ENCODE peak calls at places on chromosome 4, in nine cellular contexts. One of them, this sample, is unnamed.

GRCh38 chr4:122703868-122704267 is 28.6 kb upstream of the BBS12 start:
- DNase-seq in A549: no peak
- DNase-seq in colonic mucosa: no peak
- DNase-seq in H9: no peak
- DNase-seq in right atrium auricular region: no peak
- DNase-seq in RWPE1: no peak
- DNase-seq in CD8-positive, alpha-beta T cell: no peak
- DNase-seq in effector memory CD4-positive, alpha-beta T cell: no peak
- DNase-seq in aorta: no peak
- DNase-seq in this sample: peak

GRCh38 chr4:7414736-7415510 is 19.8 kb downstream of the PSAPL1 start:
- DNase-seq in A549: no peak
- DNase-seq in colonic mucosa: no peak
- DNase-seq in H9: peak
- DNase-seq in right atrium auricular region: no peak
- DNase-seq in RWPE1: no peak
- DNase-seq in CD8-positive, alpha-beta T cell: no peak
- DNase-seq in effector memory CD4-positive, alpha-beta T cell: no peak
- DNase-seq in aorta: no peak
- DNase-seq in this sample: no peak

GRCh38 chr4:100519205-100519604 is 1.4 kb upstream of the EMCN start:
- DNase-seq in A549: no peak
- DNase-seq in colonic mucosa: no peak
- DNase-seq in H9: no peak
- DNase-seq in right atrium auricular region: no peak
- DNase-seq in RWPE1: no peak
- DNase-seq in CD8-positive, alpha-beta T cell: no peak
- DNase-seq in effector memory CD4-positive, alpha-beta T cell: no peak
- DNase-seq in aorta: no peak
- DNase-seq in this sample: peak

GRCh38 chr4:67614186-67614585 is 55.7 kb downstream of the STAP1 start:
- DNase-seq in A549: no peak
- DNase-seq in colonic mucosa: no peak
- DNase-seq in H9: no peak
- DNase-seq in right atrium auricular region: no peak
- DNase-seq in RWPE1: no peak
- DNase-seq in CD8-positive, alpha-beta T cell: no peak
- DNase-seq in effector memory CD4-positive, alpha-beta T cell: no peak
- DNase-seq in aorta: no peak
- DNase-seq in this sample: no peak

GRCh38 chr4:127229866-127230608 is 402.7 kb upstream of the INTU start:
- DNase-seq in A549: no peak
- DNase-seq in colonic mucosa: no peak
- DNase-seq in H9: no peak
- DNase-seq in right atrium auricular region: no peak
- DNase-seq in RWPE1: no peak
- DNase-seq in CD8-positive, alpha-beta T cell: no peak
- DNase-seq in effector memory CD4-positive, alpha-beta T cell: no peak
- DNase-seq in aorta: no peak
- DNase-seq in this sample: no peak

GRCh38 chr4:33171873-33172550 is 2451.8 kb downstream of the PCDH7 start:
- DNase-seq in A549: no peak
- DNase-seq in colonic mucosa: no peak
- DNase-seq in H9: no peak
- DNase-seq in right atrium auricular region: no peak
- DNase-seq in RWPE1: no peak
- DNase-seq in CD8-positive, alpha-beta T cell: no peak
- DNase-seq in effector memory CD4-positive, alpha-beta T cell: no peak
- DNase-seq in aorta: no peak
- DNase-seq in this sample: no peak

GRCh38 chr4:172095161-172095560 is 282.0 kb downstream of the GALNTL6 start:
- DNase-seq in A549: no peak
- DNase-seq in colonic mucosa: no peak
- DNase-seq in H9: no peak
- DNase-seq in right atrium auricular region: no peak
- DNase-seq in RWPE1: no peak
- DNase-seq in CD8-positive, alpha-beta T cell: no peak
- DNase-seq in effector memory CD4-positive, alpha-beta T cell: no peak
- DNase-seq in aorta: no peak
- DNase-seq in this sample: no peak

GRCh38 chr4:106618920-106619319 is 250.3 kb upstream of the GIMD1 start:
- DNase-seq in A549: no peak
- DNase-seq in colonic mucosa: no peak
- DNase-seq in H9: no peak
- DNase-seq in right atrium auricular region: no peak
- DNase-seq in RWPE1: no peak
- DNase-seq in CD8-positive, alpha-beta T cell: no peak
- DNase-seq in effector memory CD4-positive, alpha-beta T cell: no peak
- DNase-seq in aorta: no peak
- DNase-seq in this sample: peak

GRCh38 chr4:95417531-95417930 is 131.2 kb downstream of the UNC5C start:
- DNase-seq in A549: no peak
- DNase-seq in colonic mucosa: no peak
- DNase-seq in H9: no peak
- DNase-seq in right atrium auricular region: no peak
- DNase-seq in RWPE1: no peak
- DNase-seq in CD8-positive, alpha-beta T cell: no peak
- DNase-seq in effector memory CD4-positive, alpha-beta T cell: no peak
- DNase-seq in aorta: no peak
- DNase-seq in this sample: no peak

GRCh38 chr4:80078361-80079092 is 5.5 kb upstream of the ANTXR2 start:
- DNase-seq in A549: no peak
- DNase-seq in colonic mucosa: no peak
- DNase-seq in H9: no peak
- DNase-seq in right atrium auricular region: no peak
- DNase-seq in RWPE1: no peak
- DNase-seq in CD8-positive, alpha-beta T cell: no peak
- DNase-seq in effector memory CD4-positive, alpha-beta T cell: no peak
- DNase-seq in aorta: no peak
- DNase-seq in this sample: no peak

GRCh38 chr4:32752962-32753361 is 2032.8 kb downstream of the PCDH7 start:
- DNase-seq in A549: no peak
- DNase-seq in colonic mucosa: no peak
- DNase-seq in H9: no peak
- DNase-seq in right atrium auricular region: no peak
- DNase-seq in RWPE1: no peak
- DNase-seq in CD8-positive, alpha-beta T cell: no peak
- DNase-seq in effector memory CD4-positive, alpha-beta T cell: no peak
- DNase-seq in aorta: no peak
- DNase-seq in this sample: no peak

GRCh38 chr4:89158884-89159503 is 47.7 kb downstream of the TIGD2 start:
- DNase-seq in A549: peak
- DNase-seq in colonic mucosa: no peak
- DNase-seq in H9: no peak
- DNase-seq in right atrium auricular region: no peak
- DNase-seq in RWPE1: peak
- DNase-seq in CD8-positive, alpha-beta T cell: no peak
- DNase-seq in effector memory CD4-positive, alpha-beta T cell: no peak
- DNase-seq in aorta: no peak
- DNase-seq in this sample: peak

GRCh38 chr4:181007751-181008150 is 1235.5 kb upstream of the TENM3 start:
- DNase-seq in A549: no peak
- DNase-seq in colonic mucosa: no peak
- DNase-seq in H9: no peak
- DNase-seq in right atrium auricular region: no peak
- DNase-seq in RWPE1: no peak
- DNase-seq in CD8-positive, alpha-beta T cell: no peak
- DNase-seq in effector memory CD4-positive, alpha-beta T cell: no peak
- DNase-seq in aorta: no peak
- DNase-seq in this sample: peak

GRCh38 chr4:98646422-98646821 is 12.0 kb downstream of the TSPAN5 start:
- DNase-seq in A549: no peak
- DNase-seq in colonic mucosa: no peak
- DNase-seq in H9: no peak
- DNase-seq in right atrium auricular region: no peak
- DNase-seq in RWPE1: no peak
- DNase-seq in CD8-positive, alpha-beta T cell: no peak
- DNase-seq in effector memory CD4-positive, alpha-beta T cell: no peak
- DNase-seq in aorta: no peak
- DNase-seq in this sample: no peak

GRCh38 chr4:98643760-98644159 is 14.7 kb downstream of the TSPAN5 start:
- DNase-seq in A549: no peak
- DNase-seq in colonic mucosa: no peak
- DNase-seq in H9: no peak
- DNase-seq in right atrium auricular region: no peak
- DNase-seq in RWPE1: no peak
- DNase-seq in CD8-positive, alpha-beta T cell: no peak
- DNase-seq in effector memory CD4-positive, alpha-beta T cell: no peak
- DNase-seq in aorta: no peak
- DNase-seq in this sample: no peak

GRCh38 chr4:98653006-98653405 is 5.4 kb downstream of the TSPAN5 start:
- DNase-seq in A549: no peak
- DNase-seq in colonic mucosa: no peak
- DNase-seq in H9: no peak
- DNase-seq in right atrium auricular region: no peak
- DNase-seq in RWPE1: peak
- DNase-seq in CD8-positive, alpha-beta T cell: no peak
- DNase-seq in effector memory CD4-positive, alpha-beta T cell: no peak
- DNase-seq in aorta: no peak
- DNase-seq in this sample: no peak

GRCh38 chr4:98645527-98645926 is 12.9 kb downstream of the TSPAN5 start:
- DNase-seq in A549: no peak
- DNase-seq in colonic mucosa: no peak
- DNase-seq in H9: no peak
- DNase-seq in right atrium auricular region: no peak
- DNase-seq in RWPE1: no peak
- DNase-seq in CD8-positive, alpha-beta T cell: no peak
- DNase-seq in effector memory CD4-positive, alpha-beta T cell: no peak
- DNase-seq in aorta: no peak
- DNase-seq in this sample: no peak

GRCh38 chr4:98648602-98649001 is 9.8 kb downstream of the TSPAN5 start:
- DNase-seq in A549: no peak
- DNase-seq in colonic mucosa: no peak
- DNase-seq in H9: no peak
- DNase-seq in right atrium auricular region: no peak
- DNase-seq in RWPE1: no peak
- DNase-seq in CD8-positive, alpha-beta T cell: no peak
- DNase-seq in effector memory CD4-positive, alpha-beta T cell: no peak
- DNase-seq in aorta: no peak
- DNase-seq in this sample: no peak
- H3K27ac ChIP-seq in A549: no peak
- H3K27ac ChIP-seq in colonic mucosa: no peak
- H3K27ac ChIP-seq in H9: no peak
- H3K27ac ChIP-seq in right atrium auricular region: no peak
- H3K27ac ChIP-seq in RWPE1: no peak
- H3K27ac ChIP-seq in CD8-positive, alpha-beta T cell: no peak
- H3K27ac ChIP-seq in effector memory CD4-positive, alpha-beta T cell: no peak
- H3K27ac ChIP-seq in aorta: peak
- H3K27ac ChIP-seq in this sample: no peak

GRCh38 chr4:39133623-39134022 is 48.7 kb upstream of the WDR19 start:
- DNase-seq in A549: no peak
- DNase-seq in colonic mucosa: no peak
- DNase-seq in H9: no peak
- DNase-seq in right atrium auricular region: no peak
- DNase-seq in RWPE1: no peak
- DNase-seq in CD8-positive, alpha-beta T cell: no peak
- DNase-seq in effector memory CD4-positive, alpha-beta T cell: no peak
- DNase-seq in aorta: no peak
- DNase-seq in this sample: no peak

GRCh38 chr4:39134674-39135073 is 47.7 kb upstream of the WDR19 start:
- DNase-seq in A549: no peak
- DNase-seq in colonic mucosa: no peak
- DNase-seq in H9: no peak
- DNase-seq in right atrium auricular region: no peak
- DNase-seq in RWPE1: no peak
- DNase-seq in CD8-positive, alpha-beta T cell: no peak
- DNase-seq in effector memory CD4-positive, alpha-beta T cell: no peak
- DNase-seq in aorta: no peak
- DNase-seq in this sample: peak
- H3K27ac ChIP-seq in A549: peak
- H3K27ac ChIP-seq in colonic mucosa: no peak
- H3K27ac ChIP-seq in H9: no peak
- H3K27ac ChIP-seq in right atrium auricular region: no peak
- H3K27ac ChIP-seq in RWPE1: no peak
- H3K27ac ChIP-seq in CD8-positive, alpha-beta T cell: no peak
- H3K27ac ChIP-seq in effector memory CD4-positive, alpha-beta T cell: no peak
- H3K27ac ChIP-seq in aorta: no peak
- H3K27ac ChIP-seq in this sample: no peak

GRCh38 chr4:22686156-22686555 is 6.6 kb upstream of the GBA3 start:
- DNase-seq in A549: no peak
- DNase-seq in colonic mucosa: no peak
- DNase-seq in H9: no peak
- DNase-seq in right atrium auricular region: no peak
- DNase-seq in RWPE1: no peak
- DNase-seq in CD8-positive, alpha-beta T cell: no peak
- DNase-seq in effector memory CD4-positive, alpha-beta T cell: no peak
- DNase-seq in aorta: no peak
- DNase-seq in this sample: no peak
- H3K27ac ChIP-seq in A549: no peak
- H3K27ac ChIP-seq in colonic mucosa: no peak
- H3K27ac ChIP-seq in H9: no peak
- H3K27ac ChIP-seq in right atrium auricular region: no peak
- H3K27ac ChIP-seq in RWPE1: no peak
- H3K27ac ChIP-seq in CD8-positive, alpha-beta T cell: no peak
- H3K27ac ChIP-seq in effector memory CD4-positive, alpha-beta T cell: no peak
- H3K27ac ChIP-seq in aorta: no peak
- H3K27ac ChIP-seq in this sample: no peak

DNA sequence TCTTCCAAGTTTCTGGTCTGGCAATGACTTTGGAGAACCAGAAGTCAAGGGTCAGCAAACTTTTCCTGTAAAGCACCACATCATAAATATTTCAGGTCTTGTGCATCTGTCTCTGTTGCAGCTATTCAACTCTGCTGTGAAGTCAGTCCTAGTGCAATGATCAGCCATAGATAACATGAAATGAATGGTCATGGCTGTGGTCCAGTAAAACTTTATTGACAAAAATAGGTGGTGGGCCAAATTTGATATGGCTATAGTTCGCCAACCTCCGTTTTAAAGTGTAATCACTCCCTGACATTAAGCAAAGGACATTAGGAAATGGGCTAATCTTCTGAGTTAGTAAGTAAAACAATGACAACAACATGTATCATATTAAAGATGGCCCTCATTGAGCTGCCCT is 20.8 kb upstream of the SEL1L3 start:
- DNase-seq in A549: no peak
- DNase-seq in colonic mucosa: no peak
- DNase-seq in H9: no peak
- DNase-seq in right atrium auricular region: no peak
- DNase-seq in RWPE1: no peak
- DNase-seq in CD8-positive, alpha-beta T cell: no peak
- DNase-seq in effector memory CD4-positive, alpha-beta T cell: no peak
- DNase-seq in aorta: no peak
- DNase-seq in this sample: no peak
- H3K27ac ChIP-seq in A549: no peak
- H3K27ac ChIP-seq in colonic mucosa: no peak
- H3K27ac ChIP-seq in H9: no peak
- H3K27ac ChIP-seq in right atrium auricular region: no peak
- H3K27ac ChIP-seq in RWPE1: no peak
- H3K27ac ChIP-seq in CD8-positive, alpha-beta T cell: no peak
- H3K27ac ChIP-seq in effector memory CD4-positive, alpha-beta T cell: no peak
- H3K27ac ChIP-seq in aorta: no peak
- H3K27ac ChIP-seq in this sample: no peak

GRCh38 chr4:6277139-6277802 is 7.6 kb downstream of the WFS1 start:
- DNase-seq in A549: no peak
- DNase-seq in colonic mucosa: no peak
- DNase-seq in H9: no peak
- DNase-seq in right atrium auricular region: no peak
- DNase-seq in RWPE1: no peak
- DNase-seq in CD8-positive, alpha-beta T cell: no peak
- DNase-seq in effector memory CD4-positive, alpha-beta T cell: no peak
- DNase-seq in aorta: no peak
- DNase-seq in this sample: no peak
- H3K27ac ChIP-seq in A549: no peak
- H3K27ac ChIP-seq in colonic mucosa: no peak
- H3K27ac ChIP-seq in H9: no peak
- H3K27ac ChIP-seq in right atrium auricular region: peak
- H3K27ac ChIP-seq in RWPE1: no peak
- H3K27ac ChIP-seq in CD8-positive, alpha-beta T cell: no peak
- H3K27ac ChIP-seq in effector memory CD4-positive, alpha-beta T cell: no peak
- H3K27ac ChIP-seq in aorta: no peak
- H3K27ac ChIP-seq in this sample: no peak

This sample was measured in A673.